ENCODE peak calls at places on chromosomes 2 and 18, in six cellular contexts. One of them, this sample, is unnamed.
A peak's percentile ranks its signal among the peaks of the same experiment; 100 is the strongest.

GRCh38 chr2:195559431-195559914 is 97.6 kb upstream of the SLC39A10 start:
- ATAC-seq in K562: no peak
- ATAC-seq in IMR-90: peak; percentile 53
- ATAC-seq in upper lobe of left lung: peak; percentile 64
- ATAC-seq in HCT116: no peak
- ATAC-seq in heart left ventricle: peak; percentile 86
- ATAC-seq in this sample: peak; percentile 43

GRCh38 chr2:190050001-190050400 is 12.5 kb downstream of the MSTN start:
- ATAC-seq in K562: peak; percentile 41
- ATAC-seq in IMR-90: peak; percentile 88
- ATAC-seq in upper lobe of left lung: no peak
- ATAC-seq in HCT116: no peak
- ATAC-seq in heart left ventricle: no peak
- ATAC-seq in this sample: no peak

GRCh38 chr2:95023222-95023597 is 2.3 kb upstream of the MAL start:
- ATAC-seq in K562: no peak
- ATAC-seq in IMR-90: no peak
- ATAC-seq in upper lobe of left lung: no peak
- ATAC-seq in HCT116: peak; percentile 55
- ATAC-seq in heart left ventricle: no peak
- ATAC-seq in this sample: no peak

GRCh38 chr2:113251118-113251517 is 27.6 kb downstream of the PAX8 start:
- ATAC-seq in K562: peak; percentile 70
- ATAC-seq in IMR-90: no peak
- ATAC-seq in upper lobe of left lung: no peak
- ATAC-seq in HCT116: no peak
- ATAC-seq in heart left ventricle: peak; percentile 41
- ATAC-seq in this sample: no peak

GRCh38 chr2:68434981-68435380 is 32.1 kb downstream of the FBXO48 start:
- ATAC-seq in K562: peak; percentile 86
- ATAC-seq in IMR-90: no peak
- ATAC-seq in upper lobe of left lung: peak; percentile 44
- ATAC-seq in HCT116: no peak
- ATAC-seq in heart left ventricle: no peak
- ATAC-seq in this sample: no peak

GRCh38 chr2:70456594-70457495 is 96.8 kb downstream of the TGFA start:
- ATAC-seq in K562: no peak
- ATAC-seq in IMR-90: no peak
- ATAC-seq in upper lobe of left lung: no peak
- ATAC-seq in HCT116: no peak
- ATAC-seq in heart left ventricle: no peak
- ATAC-seq in this sample: no peak

GRCh38 chr2:69604026-69604678 is 39.4 kb downstream of the AAK1 start:
- ATAC-seq in K562: peak; percentile 64
- ATAC-seq in IMR-90: no peak
- ATAC-seq in upper lobe of left lung: peak; percentile 8
- ATAC-seq in HCT116: no peak
- ATAC-seq in heart left ventricle: peak; percentile 23
- ATAC-seq in this sample: no peak

GRCh38 chr18:39168723-39169122 is 1603.1 kb upstream of the CELF4 start:
- ATAC-seq in K562: no peak
- ATAC-seq in IMR-90: no peak
- ATAC-seq in upper lobe of left lung: no peak
- ATAC-seq in HCT116: no peak
- ATAC-seq in heart left ventricle: no peak
- ATAC-seq in this sample: no peak

GRCh38 chr2:8285081-8285480 is 396.8 kb upstream of the ID2 start:
- ATAC-seq in K562: peak; percentile 77
- ATAC-seq in IMR-90: peak; percentile 59
- ATAC-seq in upper lobe of left lung: no peak
- ATAC-seq in HCT116: peak; percentile 63
- ATAC-seq in heart left ventricle: peak; percentile 13
- ATAC-seq in this sample: no peak

GRCh38 chr18:74589021-74589420 is 8.6 kb upstream of the ZNF407 start:
- ATAC-seq in K562: no peak
- ATAC-seq in IMR-90: no peak
- ATAC-seq in upper lobe of left lung: peak; percentile 80
- ATAC-seq in HCT116: no peak
- ATAC-seq in heart left ventricle: peak; percentile 39
- ATAC-seq in this sample: peak; percentile 19

GRCh38 chr2:47072018-47072691 is 83.0 kb downstream of the STPG4 start:
- ATAC-seq in K562: no peak
- ATAC-seq in IMR-90: peak; percentile 3
- ATAC-seq in upper lobe of left lung: peak; percentile 87
- ATAC-seq in HCT116: no peak
- ATAC-seq in heart left ventricle: peak; percentile 84
- ATAC-seq in this sample: peak; percentile 66

GRCh38 chr18:12630136-12630535 is 27.8 kb downstream of the SPIRE1 start:
- ATAC-seq in K562: no peak
- ATAC-seq in IMR-90: peak; percentile 81
- ATAC-seq in upper lobe of left lung: no peak
- ATAC-seq in HCT116: no peak
- ATAC-seq in heart left ventricle: no peak
- ATAC-seq in this sample: no peak

GRCh38 chr18:51523671-51524070 is 326.2 kb upstream of the MEX3C start:
- ATAC-seq in K562: no peak
- ATAC-seq in IMR-90: no peak
- ATAC-seq in upper lobe of left lung: no peak
- ATAC-seq in HCT116: no peak
- ATAC-seq in heart left ventricle: no peak
- ATAC-seq in this sample: no peak

GRCh38 chr2:42192642-42193566 is 23.8 kb downstream of the EML4 start:
- ATAC-seq in K562: peak; percentile 15
- ATAC-seq in IMR-90: no peak
- ATAC-seq in upper lobe of left lung: no peak
- ATAC-seq in HCT116: no peak
- ATAC-seq in heart left ventricle: no peak
- ATAC-seq in this sample: no peak

GRCh38 chr2:172674034-172674967 is 61.3 kb upstream of the RAPGEF4 start:
- ATAC-seq in K562: peak; percentile 100
- ATAC-seq in IMR-90: peak; percentile 85
- ATAC-seq in upper lobe of left lung: peak; percentile 85
- ATAC-seq in HCT116: no peak
- ATAC-seq in heart left ventricle: peak; percentile 72
- ATAC-seq in this sample: no peak

GRCh38 chr18:48393170-48393569 is 16.0 kb downstream of the ZBTB7C start:
- ATAC-seq in K562: no peak
- ATAC-seq in IMR-90: no peak
- ATAC-seq in upper lobe of left lung: no peak
- ATAC-seq in HCT116: no peak
- ATAC-seq in heart left ventricle: no peak
- ATAC-seq in this sample: no peak

GRCh38 chr2:38092196-38092902 is 16.4 kb upstream of the CYP1B1 start:
- ATAC-seq in K562: no peak
- ATAC-seq in IMR-90: peak; percentile 77
- ATAC-seq in upper lobe of left lung: peak; percentile 89
- ATAC-seq in HCT116: no peak
- ATAC-seq in heart left ventricle: peak; percentile 53
- ATAC-seq in this sample: peak; percentile 90

GRCh38 chr2:226758886-226759660 is 40.5 kb downstream of the IRS1 start:
- ATAC-seq in K562: no peak
- ATAC-seq in IMR-90: peak; percentile 24
- ATAC-seq in upper lobe of left lung: peak; percentile 77
- ATAC-seq in HCT116: no peak
- ATAC-seq in heart left ventricle: peak; percentile 56
- ATAC-seq in this sample: peak; percentile 67

GRCh38 chr2:17607379-17607778 is 66.9 kb downstream of the VSNL1 start:
- ATAC-seq in K562: no peak
- ATAC-seq in IMR-90: no peak
- ATAC-seq in upper lobe of left lung: no peak
- ATAC-seq in HCT116: no peak
- ATAC-seq in heart left ventricle: no peak
- ATAC-seq in this sample: no peak

GRCh38 chr2:40168032-40168431 is 283.9 kb downstream of the SLC8A1 start:
- ATAC-seq in K562: no peak
- ATAC-seq in IMR-90: no peak
- ATAC-seq in upper lobe of left lung: peak; percentile 67
- ATAC-seq in HCT116: peak; percentile 46
- ATAC-seq in heart left ventricle: peak; percentile 48
- ATAC-seq in this sample: no peak

GRCh38 chr2:221822416-221822815 is 250.3 kb upstream of the EPHA4 start:
- ATAC-seq in K562: no peak
- ATAC-seq in IMR-90: no peak
- ATAC-seq in upper lobe of left lung: no peak
- ATAC-seq in HCT116: no peak
- ATAC-seq in heart left ventricle: no peak
- ATAC-seq in this sample: no peak

GRCh38 chr18:74906189-74906588 is 302.8 kb downstream of the PTGR3 start:
- ATAC-seq in K562: no peak
- ATAC-seq in IMR-90: peak; percentile 97
- ATAC-seq in upper lobe of left lung: peak; percentile 47
- ATAC-seq in HCT116: no peak
- ATAC-seq in heart left ventricle: no peak
- ATAC-seq in this sample: no peak

GRCh38 chr2:134714228-134714627 is 4.6 kb downstream of the TMEM163 start:
- ATAC-seq in K562: no peak
- ATAC-seq in IMR-90: no peak
- ATAC-seq in upper lobe of left lung: no peak
- ATAC-seq in HCT116: no peak
- ATAC-seq in heart left ventricle: no peak
- ATAC-seq in this sample: no peak

GRCh38 chr2:101722878-101723277 is 25.4 kb downstream of the MAP4K4 start:
- ATAC-seq in K562: no peak
- ATAC-seq in IMR-90: no peak
- ATAC-seq in upper lobe of left lung: peak; percentile 5
- ATAC-seq in HCT116: no peak
- ATAC-seq in heart left ventricle: peak; percentile 5
- ATAC-seq in this sample: no peak

GRCh38 chr18:36109737-36110136 is 19.4 kb downstream of the SLC39A6 start:
- ATAC-seq in K562: no peak
- ATAC-seq in IMR-90: no peak
- ATAC-seq in upper lobe of left lung: no peak
- ATAC-seq in HCT116: no peak
- ATAC-seq in heart left ventricle: no peak
- ATAC-seq in this sample: no peak

GRCh38 chr2:134402385-134402784 is 148.5 kb downstream of the MGAT5 start:
- ATAC-seq in K562: no peak
- ATAC-seq in IMR-90: peak; percentile 54
- ATAC-seq in upper lobe of left lung: peak; percentile 78
- ATAC-seq in HCT116: no peak
- ATAC-seq in heart left ventricle: peak; percentile 70
- ATAC-seq in this sample: peak; percentile 93

GRCh38 chr2:217653240-217653639 is 349.6 kb downstream of the TNS1 start:
- ATAC-seq in K562: no peak
- ATAC-seq in IMR-90: peak; percentile 84
- ATAC-seq in upper lobe of left lung: peak; percentile 85
- ATAC-seq in HCT116: peak; percentile 65
- ATAC-seq in heart left ventricle: peak; percentile 67
- ATAC-seq in this sample: peak; percentile 88

GRCh38 chr2:178109813-178110212 is 2.4 kb upstream of the RBM45 start:
- ATAC-seq in K562: peak; percentile 12
- ATAC-seq in IMR-90: no peak
- ATAC-seq in upper lobe of left lung: no peak
- ATAC-seq in HCT116: no peak
- ATAC-seq in heart left ventricle: no peak
- ATAC-seq in this sample: no peak

GRCh38 chr2:178110681-178111080 is 1.6 kb upstream of the RBM45 start:
- ATAC-seq in K562: no peak
- ATAC-seq in IMR-90: no peak
- ATAC-seq in upper lobe of left lung: no peak
- ATAC-seq in HCT116: no peak
- ATAC-seq in heart left ventricle: no peak
- ATAC-seq in this sample: no peak

GRCh38 chr2:178111743-178112142 is 494 bp upstream of the RBM45 start:
- ATAC-seq in K562: no peak
- ATAC-seq in IMR-90: no peak
- ATAC-seq in upper lobe of left lung: no peak
- ATAC-seq in HCT116: no peak
- ATAC-seq in heart left ventricle: no peak
- ATAC-seq in this sample: no peak

GRCh38 chr2:178114462-178114861 is 2.2 kb downstream of the RBM45 start:
- ATAC-seq in K562: no peak
- ATAC-seq in IMR-90: no peak
- ATAC-seq in upper lobe of left lung: no peak
- ATAC-seq in HCT116: no peak
- ATAC-seq in heart left ventricle: no peak
- ATAC-seq in this sample: no peak

GRCh38 chr2:178112202-178113152 is at the start of gene RBM45:
- ATAC-seq in K562: peak; percentile 97
- ATAC-seq in IMR-90: peak; percentile 98
- ATAC-seq in upper lobe of left lung: peak; percentile 99
- ATAC-seq in HCT116: peak; percentile 97
- ATAC-seq in heart left ventricle: peak; percentile 99
- ATAC-seq in this sample: peak; percentile 99
- TF ChIP-seq POLR2A in K562: peak; percentile 93
- TF ChIP-seq POLR2A in IMR-90: peak; percentile 65
- TF ChIP-seq POLR2A in upper lobe of left lung: no peak
- TF ChIP-seq POLR2A in HCT116: peak; percentile 79
- TF ChIP-seq POLR2A in heart left ventricle: no peak
- TF ChIP-seq POLR2A in this sample: peak; percentile 59

DNA sequence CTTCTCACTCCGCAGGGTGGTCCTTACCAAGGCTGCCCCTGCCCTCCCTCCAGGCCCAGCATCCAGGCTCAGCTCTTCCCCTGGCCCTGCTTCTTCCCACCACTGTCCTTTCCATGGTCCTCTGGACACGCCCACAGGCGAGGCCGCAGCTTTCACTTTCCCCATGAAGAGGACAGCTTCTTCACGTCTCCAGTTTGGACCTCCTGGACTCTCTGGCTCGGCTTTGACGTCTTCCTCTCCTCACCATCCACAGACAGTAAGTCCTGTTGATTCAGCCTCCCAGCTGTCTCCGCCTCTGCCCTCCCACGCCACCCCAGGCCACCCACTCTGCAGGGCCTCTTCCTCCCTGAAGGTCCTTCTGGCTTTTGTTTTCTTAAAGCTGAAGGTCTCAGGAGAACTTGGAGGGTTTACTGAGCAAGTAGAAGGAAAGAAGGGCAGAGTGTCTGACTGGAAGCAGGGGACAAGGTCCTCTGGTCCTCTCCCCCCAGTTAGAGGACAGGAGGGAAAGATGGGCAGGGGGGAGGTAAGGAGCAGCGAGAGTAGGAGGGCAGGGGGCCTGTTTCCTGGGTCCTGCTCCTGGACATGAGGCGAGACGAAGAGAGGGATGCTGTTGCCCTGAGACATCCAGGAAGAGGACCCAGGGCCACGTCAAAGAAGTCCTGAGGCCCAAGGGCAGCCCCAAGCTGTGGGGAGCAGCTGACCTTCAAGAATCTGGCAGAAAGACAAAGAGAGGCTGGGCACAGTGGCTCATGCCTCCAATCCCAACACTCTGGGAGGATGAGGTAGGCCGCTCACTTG is 24.7 kb upstream of the NMUR1 start:
- ATAC-seq in K562: peak; percentile 24
- ATAC-seq in IMR-90: peak; percentile 70
- ATAC-seq in upper lobe of left lung: peak; percentile 85
- ATAC-seq in HCT116: no peak
- ATAC-seq in heart left ventricle: peak; percentile 90
- ATAC-seq in this sample: peak; percentile 78
- H3K4me3 ChIP-seq in K562: no peak overlapping the region
- H3K4me3 ChIP-seq in IMR-90: peak overlapping the region; percentile 6
- H3K4me3 ChIP-seq in upper lobe of left lung: no peak overlapping the region
- H3K4me3 ChIP-seq in HCT116: no peak overlapping the region
- H3K4me3 ChIP-seq in heart left ventricle: peak overlapping the region; percentile 39
- H3K4me3 ChIP-seq in this sample: no peak overlapping the region

GRCh38 chr2:74845217-74845751 is 11.4 kb downstream of the HK2 start:
- ATAC-seq in K562: no peak
- ATAC-seq in IMR-90: peak; percentile 86
- ATAC-seq in upper lobe of left lung: peak; percentile 89
- ATAC-seq in HCT116: peak; percentile 99
- ATAC-seq in heart left ventricle: peak; percentile 78
- ATAC-seq in this sample: peak; percentile 83
- H3K27ac ChIP-seq in K562: no peak overlapping the region
- H3K27ac ChIP-seq in IMR-90: peak overlapping the region; percentile 46
- H3K27ac ChIP-seq in upper lobe of left lung: peak overlapping the region; percentile 79
- H3K27ac ChIP-seq in HCT116: peak overlapping the region; percentile 67
- H3K27ac ChIP-seq in heart left ventricle: peak overlapping the region; percentile 72
- H3K27ac ChIP-seq in this sample: peak overlapping the region; percentile 67

GRCh38 chr18:53771664-53772063 is 452.8 kb downstream of the MBD2 start:
- ATAC-seq in K562: no peak
- ATAC-seq in IMR-90: no peak
- ATAC-seq in upper lobe of left lung: no peak
- ATAC-seq in HCT116: no peak
- ATAC-seq in heart left ventricle: no peak
- ATAC-seq in this sample: no peak
- TF ChIP-seq POLR2A in K562: no peak
- TF ChIP-seq POLR2A in IMR-90: no peak
- TF ChIP-seq POLR2A in upper lobe of left lung: no peak
- TF ChIP-seq POLR2A in HCT116: no peak
- TF ChIP-seq POLR2A in heart left ventricle: no peak
- TF ChIP-seq POLR2A in this sample: no peak

This sample was measured in gastroesophageal sphincter.